ENCODE peak calls at places on chromosomes 11 and 22, in nine cellular contexts. U is ACHN; R is activated CD4-positive, alpha-beta T cell treated with anti-CD3 and anti-CD28 coated beads, Interleukin-2, amount 10 ng/mL, durations not matched to agents 7 days and 5 days; D is stomach; P is putamen; Q is head of caudate nucleus; C is AG08396; T is CD4-positive, alpha-beta memory T cell; M is stimulated activated CD8-positive, alpha-beta memory T cell treated with anti-CD3 and anti-CD28 coated beads, Interleukin-2, amount 100 ng/mL, for 1 hour. X is an unnamed sample.

GRCh38 chr11:134069426-134069921 is 602 bp downstream of the JAM3 start:
- DNase-seq in Q (no peak), U (no peak), M (no peak), D (no peak), C (peak; percentile 70), R (no peak), T (no peak), P (no peak), X (no peak)

GRCh38 chr11:11036185-11037161 is 178.6 kb upstream of the ZBED5 start:
- DNase-seq in M (peak; percentile 10), R (peak; percentile 60), P (peak; percentile 32), U (peak; percentile 60), Q (no peak), C (peak; percentile 32), T (peak; percentile 53), D (no peak), X (peak; percentile 40)

GRCh38 chr11:134488913-134489312 is 76.9 kb upstream of the B3GAT1 start:
- DNase-seq in R (no peak), M (no peak), P (no peak), T (no peak), Q (no peak), D (no peak), U (no peak), C (no peak), X (no peak)

GRCh38 chr11:8717876-8718753 is 35.5 kb downstream of the RPL27A start:
- DNase-seq in R (no peak), T (no peak), P (no peak), Q (no peak), U (peak; percentile 25), C (peak; percentile 85), M (no peak), D (peak; percentile 70), X (peak; percentile 20)

GRCh38 chr11:60887531-60887930 is 18.9 kb downstream of the PRPF19 start:
- DNase-seq in T (peak; percentile 14), C (peak; percentile 58), R (peak; percentile 58), M (no peak), P (no peak), D (peak; percentile 61), Q (peak; percentile 30), U (peak; percentile 49), X (peak; percentile 39)

GRCh38 chr11:126185200-126186030 is 26.0 kb downstream of the RPUSD4 start:
- DNase-seq in M (no peak), R (no peak), D (no peak), C (no peak), P (no peak), Q (no peak), T (no peak), U (no peak), X (no peak)

GRCh38 chr11:50098186-50098725 is 65.6 kb downstream of the OR4C45 start:
- DNase-seq in Q (no peak), R (no peak), P (no peak), T (no peak), M (no peak), C (no peak), U (no peak), D (no peak), X (peak; percentile 20)

GRCh38 chr11:961921-962320 is 36.3 kb downstream of the AP2A2 start:
- DNase-seq in Q (no peak), D (no peak), T (no peak), P (no peak), R (no peak), U (no peak), M (no peak), C (no peak), X (no peak)

GRCh38 chr11:22169833-22170232 is 23.1 kb upstream of the ANO5 start:
- DNase-seq in T (no peak), P (no peak), U (peak; percentile 30), M (no peak), R (no peak), D (no peak), Q (no peak), C (no peak), X (peak; percentile 50)

GRCh38 chr22:49132009-49132408 is 695.7 kb downstream of the BRD1 start:
- DNase-seq in Q (no peak), T (no peak), R (no peak), M (no peak), D (no peak), U (no peak), C (no peak), P (no peak), X (no peak)

GRCh38 chr22:40791241-40791640 is 27.9 kb downstream of the SLC25A17 start:
- DNase-seq in R (no peak), T (no peak), M (no peak), Q (no peak), P (no peak), U (no peak), D (no peak), C (no peak), X (no peak)

GRCh38 chr11:95700471-95700817 is 89.1 kb downstream of the FAM76B start:
- DNase-seq in R (peak; percentile 19), C (no peak), P (no peak), Q (no peak), M (no peak), D (no peak), T (peak; percentile 37), U (no peak), X (no peak)

GRCh38 chr11:17560281-17561110 is 13.4 kb downstream of the OTOG start:
- DNase-seq in R (no peak), M (no peak), T (no peak), D (no peak), U (no peak), C (no peak), P (no peak), Q (no peak), X (no peak)

GRCh38 chr11:101915811-101916291 is 471 bp downstream of the ANGPTL5 start:
- DNase-seq in M (no peak), U (peak; percentile 47), P (no peak), D (no peak), R (no peak), C (peak; percentile 20), Q (no peak), T (peak; percentile 1), X (peak; percentile 74)

GRCh38 chr22:20237480-20238440 is 30.4 kb downstream of the RTN4R start:
- DNase-seq in P (no peak), C (no peak), Q (no peak), D (no peak), T (peak; percentile 62), R (peak; percentile 54), M (no peak), U (no peak), X (no peak)

GRCh38 chr22:49964493-49965290 is 4.1 kb downstream of the PIM3 start:
- DNase-seq in C (no peak), T (no peak), R (no peak), Q (peak; percentile 9), M (no peak), U (no peak), D (peak; percentile 28), P (no peak), X (no peak)

GRCh38 chr11:10696797-10697620 is 3.5 kb upstream of the IRAG1 start:
- DNase-seq in U (no peak), D (no peak), P (no peak), Q (no peak), C (no peak), T (no peak), R (no peak), M (no peak), X (no peak)

GRCh38 chr11:116991491-116991890 is 106.7 kb downstream of the SIK3 start:
- DNase-seq in P (no peak), D (no peak), Q (no peak), T (no peak), U (no peak), C (no peak), M (no peak), R (no peak), X (no peak)

GRCh38 chr11:106959800-106960199 is 58.5 kb downstream of the GUCY1A2 start:
- DNase-seq in T (no peak), D (no peak), M (no peak), Q (no peak), C (no peak), U (no peak), P (no peak), R (no peak), X (no peak)

GRCh38 chr11:125123947-125124633 is 12.7 kb upstream of the TMEM218 start:
- DNase-seq in M (no peak), R (peak; percentile 47), D (peak; percentile 74), T (peak; percentile 28), C (peak; percentile 32), U (peak; percentile 39), P (peak; percentile 41), Q (no peak), X (peak; percentile 66)

GRCh38 chr22:48894804-48895250 is 932.8 kb downstream of the BRD1 start:
- DNase-seq in T (no peak), D (peak; percentile 22), R (no peak), Q (peak; percentile 5), U (no peak), M (no peak), P (no peak), C (no peak), X (no peak)

GRCh38 chr11:127003260-127003981 is 2.9 kb upstream of the KIRREL3 start:
- DNase-seq in U (peak; percentile 82), P (no peak), C (peak; percentile 80), Q (peak; percentile 56), R (no peak), D (no peak), T (no peak), M (no peak), X (no peak)

GRCh38 chr11:42043312-42043711 is 583.9 kb upstream of the LRRC4C start:
- DNase-seq in P (no peak), Q (no peak), D (no peak), U (no peak), C (no peak), T (no peak), R (no peak), M (no peak), X (no peak)

GRCh38 chr11:47003180-47003877 is 66.8 kb downstream of the CSTPP1 start:
- DNase-seq in R (no peak), D (no peak), P (peak; percentile 15), T (no peak), Q (no peak), C (no peak), M (no peak), U (no peak), X (no peak)

GRCh38 chr11:81036168-81036870 is 1595.5 kb upstream of the TENM4 start:
- DNase-seq in Q (no peak), P (no peak), M (no peak), C (no peak), R (no peak), U (no peak), D (no peak), T (no peak), X (no peak)

GRCh38 chr11:110031171-110031570 is 62.0 kb upstream of the ZC3H12C start:
- DNase-seq in C (no peak), D (no peak), T (no peak), Q (no peak), U (no peak), P (no peak), R (no peak), M (no peak), X (no peak)

GRCh38 chr22:17120281-17120680 is 879 bp downstream of the TMEM121B start:
- DNase-seq in P (no peak), M (peak; percentile 39), C (peak; percentile 81), Q (no peak), U (peak; percentile 68), D (peak; percentile 51), T (peak; percentile 52), R (peak; percentile 58), X (peak; percentile 9)

GRCh38 chr11:2212411-2213251 is 41.0 kb upstream of the TH start:
- DNase-seq in D (peak; percentile 55), Q (no peak), U (no peak), R (peak; percentile 4), P (no peak), T (no peak), M (no peak), C (peak; percentile 6), X (no peak)

GRCh38 chr22:45977551-45978274 is 751 bp upstream of the WNT7B start:
- DNase-seq in Q (no peak), D (no peak), R (no peak), P (no peak), C (no peak), T (no peak), U (no peak), M (no peak), X (no peak)